ENCODE peak calls at places on chromosome 14, in seven cellular contexts. M is astrocyte of the spinal cord, B is MM.1S, N is Karpas-422, X is tibial artery, L is pancreas, Q is heart left ventricle. Z is an unnamed sample.

GRCh38 chr14:37142835-37143499 is 29.4 kb downstream of the SLC25A21 start:
- DNase-seq in M (peak), B (no peak), N (peak), X (no peak), L (no peak), Q (no peak), Z (no peak)

GRCh38 chr14:89171168-89171567 is 245.9 kb downstream of the FOXN3 start:
- DNase-seq in M (no peak), B (no peak), N (no peak), X (no peak), L (no peak), Q (no peak), Z (no peak)

GRCh38 chr14:79781882-79782281 is 429.4 kb downstream of the DIO2 start:
- DNase-seq in M (peak), B (no peak), N (no peak), X (no peak), L (no peak), Q (no peak), Z (no peak)

GRCh38 chr14:64123241-64123956 is 170.8 kb downstream of the ESR2 start:
- DNase-seq in M (no peak), B (no peak), N (no peak), X (no peak), L (no peak), Q (no peak), Z (no peak)

GRCh38 chr14:91464615-91465205 is 45.4 kb downstream of the PPP4R3A start:
- DNase-seq in M (no peak), B (no peak), N (no peak), X (no peak), L (no peak), Q (no peak), Z (no peak)

GRCh38 chr14:51444381-51445000 is 204.4 kb downstream of the TMX1 start:
- DNase-seq in M (peak), B (no peak), N (no peak), X (no peak), L (no peak), Q (no peak), Z (no peak)

GRCh38 chr14:101090976-101091375 is 187.5 kb upstream of the RTL1 start:
- DNase-seq in M (no peak), B (no peak), N (no peak), X (no peak), L (no peak), Q (no peak), Z (no peak)

GRCh38 chr14:96053236-96053599 is 14.1 kb downstream of the C14orf132 start:
- DNase-seq in M (no peak), B (no peak), N (no peak), X (no peak), L (no peak), Q (no peak), Z (no peak)

GRCh38 chr14:72880820-72881219 is 13.1 kb downstream of the DPF3 start:
- DNase-seq in M (no peak), B (no peak), N (no peak), X (no peak), L (no peak), Q (no peak), Z (no peak)

GRCh38 chr14:101058571-101058970 is 155.0 kb upstream of the RTL1 start:
- DNase-seq in M (no peak), B (no peak), N (no peak), X (no peak), L (no peak), Q (no peak), Z (no peak)

GRCh38 chr14:31297701-31298344 is 90.2 kb upstream of the HECTD1 start:
- DNase-seq in M (peak), B (peak), N (no peak), X (no peak), L (no peak), Q (no peak), Z (no peak)

GRCh38 chr14:101064121-101064661 is 160.7 kb upstream of the RTL1 start:
- DNase-seq in M (no peak), B (no peak), N (no peak), X (no peak), L (peak), Q (no peak), Z (no peak)

GRCh38 chr14:55366271-55366670 is 45.4 kb downstream of the ATG14 start:
- DNase-seq in M (peak), B (no peak), N (no peak), X (no peak), L (no peak), Q (no peak), Z (no peak)

GRCh38 chr14:94640721-94641631 is 28.8 kb downstream of the SERPINA3 start:
- DNase-seq in M (no peak), B (no peak), N (no peak), X (no peak), L (no peak), Q (no peak), Z (no peak)

GRCh38 chr14:60722836-60723217 is 1.3 kb downstream of the SIX4 start:
- DNase-seq in M (peak), B (no peak), N (peak), X (no peak), L (no peak), Q (no peak), Z (no peak)

GRCh38 chr14:45251912-45252311 is 1.1 kb downstream of the MIS18BP1 start:
- DNase-seq in M (peak), B (peak), N (peak), X (no peak), L (no peak), Q (no peak), Z (peak)

GRCh38 chr14:61558271-61558670 is 137.0 kb upstream of the HIF1A start:
- DNase-seq in M (peak), B (no peak), N (no peak), X (no peak), L (peak), Q (no peak), Z (no peak)

GRCh38 chr14:104942586-104942985 is 17.9 kb downstream of the PLD4 start:
- DNase-seq in M (no peak), B (no peak), N (no peak), X (no peak), L (peak), Q (no peak), Z (no peak)

GRCh38 chr14:74684444-74684843 is 28.4 kb downstream of the AREL1 start:
- DNase-seq in M (no peak), B (no peak), N (peak), X (no peak), L (no peak), Q (no peak), Z (peak)

GRCh38 chr14:49017451-49017850 is 568.7 kb downstream of the RPS29 start:
- DNase-seq in M (no peak), B (no peak), N (no peak), X (no peak), L (no peak), Q (no peak), Z (no peak)

GRCh38 chr14:67583711-67584644 is 16.1 kb downstream of the PIGH start:
- DNase-seq in M (peak), B (peak), N (peak), X (no peak), L (no peak), Q (no peak), Z (peak)

GRCh38 chr14:77853919-77854318 is 54.0 kb downstream of the ADCK1 start:
- DNase-seq in M (no peak), B (no peak), N (no peak), X (no peak), L (no peak), Q (no peak), Z (no peak)

GRCh38 chr14:90842726-90843125 is 26.5 kb upstream of the TTC7B start:
- DNase-seq in M (no peak), B (no peak), N (no peak), X (no peak), L (no peak), Q (no peak), Z (no peak)

GRCh38 chr14:103121161-103121845 is 2.0 kb upstream of the TNFAIP2 start:
- DNase-seq in M (no peak), B (no peak), N (no peak), X (peak), L (peak), Q (peak), Z (no peak)

GRCh38 chr14:103123634-103124500 is 606 bp downstream of the TNFAIP2 start:
- DNase-seq in M (no peak), B (no peak), N (no peak), X (peak), L (peak), Q (peak), Z (no peak)

GRCh38 chr14:103121846-103122577 is 1.2 kb upstream of the TNFAIP2 start:
- DNase-seq in M (peak), B (no peak), N (peak), X (peak), L (peak), Q (peak), Z (no peak)

GRCh38 chr14:103123128-103123633 is at the start of gene TNFAIP2:
- DNase-seq in M (no peak), B (no peak), N (no peak), X (no peak), L (no peak), Q (peak), Z (no peak)

GRCh38 chr14:103122578-103123127 is 608 bp upstream of the TNFAIP2 start:
- DNase-seq in M (no peak), B (no peak), N (no peak), X (no peak), L (peak), Q (peak), Z (no peak)
- H3K4me3 ChIP-seq in M (no peak), B (no peak), N (peak), X (peak), L (peak), Q (peak), Z (no peak)

DNA sequence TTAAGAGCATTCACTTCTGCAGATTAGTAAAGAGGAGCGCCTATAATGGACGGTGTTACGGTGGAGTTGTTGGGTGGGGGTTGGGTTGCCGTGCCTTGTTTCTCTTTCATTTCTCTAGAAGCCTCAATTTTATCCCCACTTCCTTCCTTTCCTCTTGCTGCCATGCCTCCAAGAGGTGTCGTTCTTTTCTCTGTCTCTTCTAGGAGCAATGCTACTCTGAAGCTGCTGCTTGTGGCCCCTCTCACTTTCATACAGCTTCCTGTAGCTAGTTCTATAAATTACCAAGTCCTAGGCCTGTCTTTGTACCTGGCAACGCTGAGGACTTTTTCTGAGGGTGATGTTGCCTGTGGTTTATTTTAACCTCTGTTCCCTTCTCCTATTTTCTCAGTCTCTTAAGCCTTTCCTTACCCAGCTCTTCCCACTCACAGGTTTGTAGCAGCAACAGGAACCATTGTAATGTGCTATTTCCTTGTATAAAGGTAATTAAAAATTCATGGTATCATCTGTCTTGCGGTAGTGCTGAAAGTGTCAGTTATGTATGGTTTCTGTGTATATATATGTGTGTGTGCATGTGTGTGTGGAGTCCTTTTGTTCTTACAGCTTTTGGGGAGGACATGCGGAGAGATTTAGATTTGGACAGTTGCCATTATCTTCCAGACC is 44.0 kb downstream of the DDHD1 start:
- DNase-seq in M (no peak), B (peak), N (peak), X (no peak), L (no peak), Q (no peak), Z (peak)
- H3K4me3 ChIP-seq in M (no peak), B (peak), N (peak), X (peak), L (no peak), Q (no peak), Z (peak)

GRCh38 chr14:38210168-38210567 is 2.5 kb downstream of the SSTR1 start:
- DNase-seq in M (peak), B (no peak), N (no peak), X (peak), L (peak), Q (no peak), Z (no peak)
- H3K4me3 ChIP-seq in M (peak), B (no peak), N (no peak), X (peak), L (no peak), Q (peak), Z (no peak)

GRCh38 chr14:70354204-70354603 is 5.3 kb downstream of the COX16 start:
- DNase-seq in M (no peak), B (no peak), N (no peak), X (no peak), L (no peak), Q (no peak), Z (no peak)

GRCh38 chr14:70358631-70359030 is 852 bp downstream of the COX16 start:
- DNase-seq in M (no peak), B (no peak), N (peak), X (no peak), L (no peak), Q (no peak), Z (no peak)

GRCh38 chr14:70359076-70359424 is 433 bp downstream of the COX16 start:
- DNase-seq in M (no peak), B (no peak), N (peak), X (no peak), L (peak), Q (no peak), Z (no peak)

GRCh38 chr14:70357557-70357956 is 1.9 kb downstream of the COX16 start:
- DNase-seq in M (no peak), B (no peak), N (no peak), X (no peak), L (no peak), Q (no peak), Z (no peak)

GRCh38 chr14:70357985-70358384 is 1.5 kb downstream of the COX16 start:
- DNase-seq in M (no peak), B (no peak), N (peak), X (no peak), L (no peak), Q (no peak), Z (no peak)
- H3K4me3 ChIP-seq in M (no peak), B (no peak), N (peak), X (no peak), L (no peak), Q (peak), Z (peak)

DNA sequence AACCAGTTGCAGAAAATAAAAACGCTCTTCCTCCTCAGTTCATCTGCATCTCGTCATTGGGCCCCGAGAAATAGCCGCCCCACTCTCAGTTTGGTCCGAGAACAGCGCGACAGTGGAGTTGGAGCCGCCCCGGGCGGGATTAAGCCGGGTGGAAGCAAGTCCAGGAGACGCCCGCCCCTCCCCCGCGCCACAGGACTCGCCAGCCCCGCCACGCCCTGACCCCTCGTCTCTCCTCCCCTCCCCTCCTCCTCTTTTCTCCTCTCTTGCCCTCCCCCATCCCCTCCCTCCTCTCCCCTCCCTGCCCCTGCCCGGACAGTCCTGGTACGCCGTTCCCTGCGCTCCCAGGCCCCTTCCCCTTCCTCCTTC is 83.8 kb downstream of the TNFAIP2 start:
- DNase-seq in M (no peak), B (no peak), N (no peak), X (peak), L (no peak), Q (peak), Z (no peak)
- H3K4me3 ChIP-seq in M (peak), B (no peak), N (no peak), X (peak), L (no peak), Q (peak), Z (no peak)

DNA sequence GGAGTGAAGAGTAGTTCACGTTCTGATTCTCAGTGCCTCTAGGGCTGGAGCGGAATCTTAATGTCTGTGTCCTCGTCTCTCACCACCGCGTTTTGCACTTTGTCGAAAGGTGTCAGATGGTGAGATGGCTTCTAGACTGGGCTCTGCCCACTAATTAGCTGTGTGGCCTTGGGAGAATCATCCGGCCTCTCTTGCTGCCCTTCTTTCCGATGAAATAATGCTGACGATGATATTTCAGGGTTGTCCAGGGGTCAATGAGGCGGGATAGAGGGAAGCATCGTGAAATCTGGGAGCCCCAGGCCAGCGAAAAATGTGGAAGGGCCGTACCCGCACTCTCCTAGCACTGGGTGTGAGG is 805 bp upstream of the GALNT16 start:
- DNase-seq in M (no peak), B (no peak), N (no peak), X (no peak), L (no peak), Q (no peak), Z (no peak)
- H3K4me3 ChIP-seq in M (peak), B (no peak), N (no peak), X (peak), L (peak), Q (peak), Z (no peak)

GRCh38 chr14:23055621-23056256 is 1.6 kb downstream of the CDH24 start:
- DNase-seq in M (no peak), B (no peak), N (no peak), X (no peak), L (peak), Q (peak), Z (no peak)
- H3K4me3 ChIP-seq in M (no peak), B (no peak), N (no peak), X (no peak), L (no peak), Q (no peak), Z (no peak)

Z was measured in OCI-LY7.